ENCODE peak calls at places on chromosomes 3 and 15, in six cellular contexts. One of them, this sample, is unnamed.

GRCh38 chr3:117355566-117355965 is 646.0 kb downstream of the TUSC7 start:
- DNase-seq in H1: peak; percentile 51
- DNase-seq in K562: no peak
- DNase-seq in GM12878: no peak
- DNase-seq in GM23338: peak; percentile 66
- DNase-seq in HepG2: peak; percentile 2
- DNase-seq in this sample: peak; percentile 49

GRCh38 chr3:176905331-176905730 is 292.0 kb downstream of the TBL1XR1 start:
- DNase-seq in H1: no peak
- DNase-seq in K562: no peak
- DNase-seq in GM12878: no peak
- DNase-seq in GM23338: no peak
- DNase-seq in HepG2: no peak
- DNase-seq in this sample: no peak

GRCh38 chr3:111954228-111954990 is 24.4 kb upstream of the ABHD10 start:
- DNase-seq in H1: no peak
- DNase-seq in K562: no peak
- DNase-seq in GM12878: no peak
- DNase-seq in GM23338: no peak
- DNase-seq in HepG2: no peak
- DNase-seq in this sample: no peak

GRCh38 chr15:39140060-39140604 is 440.7 kb upstream of the THBS1 start:
- DNase-seq in H1: no peak
- DNase-seq in K562: peak; percentile 72
- DNase-seq in GM12878: no peak
- DNase-seq in GM23338: peak; percentile 12
- DNase-seq in HepG2: peak; percentile 67
- DNase-seq in this sample: no peak

GRCh38 chr3:150449169-150449721 is 41.1 kb downstream of the TSC22D2 start:
- DNase-seq in H1: no peak
- DNase-seq in K562: peak; percentile 71
- DNase-seq in GM12878: no peak
- DNase-seq in GM23338: no peak
- DNase-seq in HepG2: no peak
- DNase-seq in this sample: no peak

GRCh38 chr3:12154151-12154550 is 4.6 kb downstream of the TIMP4 start:
- DNase-seq in H1: no peak
- DNase-seq in K562: no peak
- DNase-seq in GM12878: no peak
- DNase-seq in GM23338: no peak
- DNase-seq in HepG2: no peak
- DNase-seq in this sample: no peak

GRCh38 chr3:126936110-126936509 is 46.8 kb upstream of the PLXNA1 start:
- DNase-seq in H1: no peak
- DNase-seq in K562: no peak
- DNase-seq in GM12878: no peak
- DNase-seq in GM23338: no peak
- DNase-seq in HepG2: no peak
- DNase-seq in this sample: no peak

GRCh38 chr3:133854971-133855370 is 40.7 kb downstream of the RAB6B start:
- DNase-seq in H1: no peak
- DNase-seq in K562: no peak
- DNase-seq in GM12878: no peak
- DNase-seq in GM23338: peak; percentile 16
- DNase-seq in HepG2: no peak
- DNase-seq in this sample: no peak

GRCh38 chr15:59814409-59814808 is 125.3 kb upstream of the BNIP2 start:
- DNase-seq in H1: no peak
- DNase-seq in K562: no peak
- DNase-seq in GM12878: no peak
- DNase-seq in GM23338: no peak
- DNase-seq in HepG2: no peak
- DNase-seq in this sample: no peak
- TF ChIP-seq CREB1 in H1: no peak
- TF ChIP-seq CREB1 in K562: no peak
- TF ChIP-seq CREB1 in GM12878: no peak
- TF ChIP-seq CREB1 in GM23338: no peak
- TF ChIP-seq CREB1 in HepG2: no peak
- TF ChIP-seq CREB1 in this sample: no peak

DNA sequence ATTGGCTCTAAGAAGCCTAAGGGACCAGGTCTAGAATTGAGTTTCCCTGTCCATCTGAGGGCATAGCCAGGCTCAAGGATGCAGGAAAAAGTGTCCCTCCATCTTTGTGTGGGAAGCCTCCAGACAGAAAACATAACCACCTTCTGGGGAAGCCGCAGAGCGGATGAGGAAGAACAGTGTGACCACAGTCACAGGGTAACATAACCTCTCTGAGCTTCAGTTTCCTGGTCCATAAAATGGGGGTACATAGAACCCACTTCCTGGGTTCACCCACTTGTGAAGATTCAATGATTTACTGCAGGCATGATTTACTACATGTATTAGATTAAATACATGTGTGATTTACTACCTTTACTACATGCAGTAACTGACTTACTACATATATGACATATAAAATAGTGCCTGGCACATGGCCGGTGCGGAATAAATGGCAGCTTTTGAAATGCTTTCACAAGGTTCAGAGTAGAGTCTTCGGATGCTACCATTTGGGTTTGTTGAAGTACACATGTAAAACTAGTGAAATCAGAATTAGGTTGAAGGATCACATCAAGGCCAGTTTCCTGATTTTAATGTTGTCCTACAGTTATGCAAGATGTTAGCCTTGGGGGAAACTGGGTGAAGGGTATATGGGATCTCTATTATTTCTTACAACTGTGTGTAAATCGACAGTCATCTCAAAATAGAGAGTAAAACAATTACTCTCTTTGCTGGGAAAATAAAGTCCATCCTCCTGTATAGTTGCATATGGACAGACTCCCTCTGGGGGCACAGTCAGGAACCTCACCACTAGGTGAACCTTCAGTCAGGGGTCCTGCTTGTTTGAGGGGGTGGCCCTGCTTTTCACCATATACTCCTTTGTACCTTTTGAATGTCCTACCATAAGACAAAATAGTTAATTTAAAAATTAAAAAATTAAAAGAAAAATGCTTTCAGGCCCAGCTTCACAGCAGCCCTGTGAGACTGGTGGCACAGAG is 86.0 kb downstream of the SEMA5B start:
- DNase-seq in H1: no peak
- DNase-seq in K562: no peak
- DNase-seq in GM12878: no peak
- DNase-seq in GM23338: no peak
- DNase-seq in HepG2: no peak
- DNase-seq in this sample: no peak
- TF ChIP-seq CTCF in H1: peak; percentile 34
- TF ChIP-seq CTCF in K562: peak; percentile 36
- TF ChIP-seq CTCF in GM12878: peak; percentile 27
- TF ChIP-seq CTCF in GM23338: peak; percentile 46
- TF ChIP-seq CTCF in HepG2: peak; percentile 27
- TF ChIP-seq CTCF in this sample: peak; percentile 13

DNA sequence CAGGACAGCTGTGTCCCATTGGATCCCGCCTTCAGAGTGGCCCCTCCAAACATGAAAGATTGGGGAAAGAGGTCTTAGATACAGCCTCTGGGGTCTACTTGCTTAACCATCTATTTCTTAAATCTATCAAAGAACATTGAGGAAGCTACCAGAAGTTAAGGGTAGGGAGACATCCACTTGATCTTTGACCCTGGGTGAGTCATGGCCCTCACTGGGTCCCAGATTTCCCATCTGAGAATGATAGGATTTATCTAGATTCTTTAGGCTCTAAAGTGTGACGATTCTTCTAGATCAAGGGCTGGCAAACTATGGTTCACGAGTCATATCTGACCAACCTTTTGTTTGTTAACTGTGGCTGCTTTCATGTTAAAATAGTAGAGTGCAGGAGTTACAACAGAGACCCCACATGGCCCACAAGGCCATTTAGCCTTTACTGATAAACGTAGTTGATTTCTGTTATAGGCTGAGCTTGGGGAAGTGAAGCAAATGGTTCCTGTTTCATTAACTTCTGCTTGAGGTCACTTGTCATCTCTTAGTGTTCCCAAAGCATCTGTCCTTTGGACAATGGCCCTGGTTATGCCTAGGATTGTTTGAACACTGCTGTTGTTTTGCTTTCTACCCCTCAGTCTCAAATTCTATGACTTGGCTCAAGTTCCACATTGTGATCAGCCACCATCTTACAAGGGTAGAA is 8.0 kb downstream of the MUC13 start:
- DNase-seq in H1: no peak
- DNase-seq in K562: no peak
- DNase-seq in GM12878: no peak
- DNase-seq in GM23338: no peak
- DNase-seq in HepG2: peak; percentile 19
- DNase-seq in this sample: no peak
- TF ChIP-seq CREB1 in H1: no peak
- TF ChIP-seq CREB1 in K562: no peak
- TF ChIP-seq CREB1 in GM12878: no peak
- TF ChIP-seq CREB1 in GM23338: no peak
- TF ChIP-seq CREB1 in HepG2: no peak
- TF ChIP-seq CREB1 in this sample: no peak

DNA sequence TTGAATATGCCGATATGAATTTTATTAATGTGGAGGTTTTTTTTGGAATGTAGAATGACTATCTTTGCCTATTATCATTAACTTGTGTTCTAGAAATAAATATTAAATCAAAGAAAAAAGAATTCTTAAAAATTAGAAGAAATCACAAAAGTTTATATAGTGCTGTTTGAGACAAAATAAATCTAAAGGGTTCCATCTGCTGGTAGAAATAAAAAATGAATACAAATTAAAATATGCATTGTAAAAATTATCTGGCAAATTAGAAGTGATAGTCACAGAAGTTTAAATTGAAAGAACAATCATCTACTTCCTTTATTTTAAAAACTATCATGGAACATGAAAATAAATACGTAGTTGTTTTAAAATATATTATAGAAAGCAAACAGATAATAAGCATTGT is 22.7 kb upstream of the ZBTB20 start:
- DNase-seq in H1: no peak
- DNase-seq in K562: no peak
- DNase-seq in GM12878: no peak
- DNase-seq in GM23338: no peak
- DNase-seq in HepG2: no peak
- DNase-seq in this sample: no peak
- TF ChIP-seq CTCF in H1: no peak
- TF ChIP-seq CTCF in K562: peak; percentile 29
- TF ChIP-seq CTCF in GM12878: no peak
- TF ChIP-seq CTCF in GM23338: no peak
- TF ChIP-seq CTCF in HepG2: no peak
- TF ChIP-seq CTCF in this sample: no peak

DNA sequence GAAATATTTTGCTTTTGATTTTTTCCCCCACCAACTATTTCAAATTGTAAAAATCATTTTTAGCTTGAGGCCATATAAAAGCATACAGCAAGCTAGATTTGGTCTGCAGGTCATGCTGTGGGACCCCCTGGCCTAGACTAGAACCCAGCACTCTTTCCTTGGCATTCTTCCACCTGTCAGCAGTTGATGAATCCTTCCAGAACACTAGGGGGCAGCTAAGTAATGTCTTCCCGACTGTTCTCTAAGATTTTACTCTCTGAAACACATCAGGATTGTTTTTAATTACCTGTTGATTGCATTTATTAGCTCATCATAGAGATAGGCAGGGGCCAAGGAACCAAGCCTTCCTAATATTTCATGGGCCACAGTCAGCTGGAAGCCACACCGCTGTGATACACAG is 174.5 kb downstream of the CACNA1D start:
- DNase-seq in H1: no peak
- DNase-seq in K562: peak; percentile 2
- DNase-seq in GM12878: no peak
- DNase-seq in GM23338: peak; percentile 53
- DNase-seq in HepG2: no peak
- DNase-seq in this sample: no peak
- TF ChIP-seq CREB1 in H1: no peak
- TF ChIP-seq CREB1 in K562: no peak
- TF ChIP-seq CREB1 in GM12878: no peak
- TF ChIP-seq CREB1 in GM23338: no peak
- TF ChIP-seq CREB1 in HepG2: no peak
- TF ChIP-seq CREB1 in this sample: no peak

GRCh38 chr3:36633060-36633459 is 131.3 kb downstream of the DCLK3 start:
- DNase-seq in H1: no peak
- DNase-seq in K562: no peak
- DNase-seq in GM12878: no peak
- DNase-seq in GM23338: no peak
- DNase-seq in HepG2: no peak
- DNase-seq in this sample: no peak
- TF ChIP-seq CTCF in H1: no peak
- TF ChIP-seq CTCF in K562: no peak
- TF ChIP-seq CTCF in GM12878: no peak
- TF ChIP-seq CTCF in GM23338: no peak
- TF ChIP-seq CTCF in HepG2: no peak
- TF ChIP-seq CTCF in this sample: no peak

GRCh38 chr3:187667526-187667925 is 2.7 kb downstream of the SST start:
- DNase-seq in H1: no peak
- DNase-seq in K562: no peak
- DNase-seq in GM12878: no peak
- DNase-seq in GM23338: no peak
- DNase-seq in HepG2: peak; percentile 9
- DNase-seq in this sample: no peak

GRCh38 chr3:187665010-187665409 is 5.2 kb downstream of the SST start:
- DNase-seq in H1: no peak
- DNase-seq in K562: no peak
- DNase-seq in GM12878: no peak
- DNase-seq in GM23338: no peak
- DNase-seq in HepG2: no peak
- DNase-seq in this sample: no peak

GRCh38 chr3:187665764-187666402 is 4.3 kb downstream of the SST start:
- DNase-seq in H1: no peak
- DNase-seq in K562: no peak
- DNase-seq in GM12878: no peak
- DNase-seq in GM23338: no peak
- DNase-seq in HepG2: no peak
- DNase-seq in this sample: no peak

GRCh38 chr3:187661267-187661666 is 8.9 kb downstream of the SST start:
- DNase-seq in H1: no peak
- DNase-seq in K562: no peak
- DNase-seq in GM12878: no peak
- DNase-seq in GM23338: no peak
- DNase-seq in HepG2: no peak
- DNase-seq in this sample: no peak

DNA sequence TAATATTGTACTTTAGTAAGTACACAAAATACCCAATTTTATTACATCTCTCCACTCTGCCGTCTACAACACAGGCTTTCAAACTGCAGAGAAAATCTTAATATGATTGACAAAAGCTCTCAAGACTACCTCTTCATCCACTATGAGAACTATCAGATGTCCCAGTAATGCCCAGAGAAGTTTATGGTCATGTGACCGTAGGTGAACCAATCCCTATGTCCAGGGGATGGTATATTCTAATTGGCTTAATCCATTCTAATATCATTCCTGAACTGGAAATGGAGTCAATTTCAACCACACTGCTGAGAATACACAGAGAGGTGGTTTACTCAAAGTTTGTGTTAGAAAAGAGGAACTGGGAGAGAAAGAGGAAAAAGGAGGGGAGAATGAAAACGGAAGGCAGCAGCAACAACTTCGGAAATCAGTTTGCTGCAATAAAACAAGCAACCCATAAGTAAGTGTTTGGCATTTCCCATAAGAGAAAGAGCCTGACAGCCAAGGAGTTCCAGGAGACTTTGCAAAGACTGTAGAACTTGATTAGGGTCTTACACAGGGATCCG is 7.3 kb downstream of the SST start:
- DNase-seq in H1: no peak
- DNase-seq in K562: no peak
- DNase-seq in GM12878: no peak
- DNase-seq in GM23338: no peak
- DNase-seq in HepG2: no peak
- DNase-seq in this sample: no peak
- TF ChIP-seq CREB1 in H1: no peak
- TF ChIP-seq CREB1 in K562: no peak
- TF ChIP-seq CREB1 in GM12878: no peak
- TF ChIP-seq CREB1 in GM23338: no peak
- TF ChIP-seq CREB1 in HepG2: no peak
- TF ChIP-seq CREB1 in this sample: no peak

This sample was measured in WTC11.